ENCODE peak calls at places on chromosomes 6 and 20, in five cellular contexts. O is mesenchymal stem cell, K is H9, H is IMR-90, T is trophoblast cell. L is an unnamed sample.

GRCh38 chr20:22455259-22455658 is 129.1 kb downstream of the FOXA2 start:
- DNase-seq in O (no peak), H (no peak), K (no peak), T (no peak), L (no peak)

GRCh38 chr6:12291083-12291784 is 1.1 kb downstream of the EDN1 start:
- DNase-seq in K (no peak), T (no peak), H (no peak), O (no peak), L (peak; percentile 40)

GRCh38 chr6:87155920-87156600 is 695 bp downstream of the ZNF292 start:
- DNase-seq in T (peak; percentile 47), K (peak; percentile 71), H (peak; percentile 46), O (peak; percentile 78), L (peak; percentile 85)

GRCh38 chr20:46192376-46192944 is 74.3 kb downstream of the CD40 start:
- DNase-seq in H (no peak), T (no peak), O (no peak), K (no peak), L (no peak)

GRCh38 chr6:80254716-80255115 is 148.2 kb downstream of the BCKDHB start:
- DNase-seq in K (no peak), H (no peak), T (no peak), O (no peak), L (no peak)

GRCh38 chr6:55874309-55874708 is 1.1 kb downstream of the BMP5 start:
- DNase-seq in O (no peak), K (no peak), H (no peak), T (no peak), L (no peak)

GRCh38 chr6:157054531-157054979 is 268.8 kb downstream of the TMEM242 start:
- DNase-seq in O (no peak), T (no peak), K (no peak), H (no peak), L (no peak)

GRCh38 chr6:41228088-41228487 is at the start of gene TREML4:
- DNase-seq in H (no peak), K (no peak), T (no peak), O (no peak), L (no peak)

GRCh38 chr20:50435397-50436051 is 74.7 kb upstream of the PTPN1 start:
- DNase-seq in H (no peak), K (no peak), O (no peak), T (no peak), L (no peak)

GRCh38 chr6:6091608-6092002 is 84.9 kb upstream of the NRN1 start:
- DNase-seq in T (no peak), H (no peak), O (no peak), K (no peak), L (no peak)

GRCh38 chr6:39887692-39888450 is 46.4 kb downstream of the MOCS1 start:
- DNase-seq in K (no peak), H (peak; percentile 95), T (peak; percentile 62), O (peak; percentile 96), L (no peak)

GRCh38 chr6:169046483-169047192 is 207.0 kb downstream of the THBS2 start:
- DNase-seq in H (peak; percentile 56), T (no peak), K (no peak), O (no peak), L (no peak)

GRCh38 chr20:44787299-44787698 is 23.0 kb downstream of the RIMS4 start:
- DNase-seq in K (no peak), T (no peak), H (no peak), O (no peak), L (no peak)

GRCh38 chr6:3294921-3295871 is 36.4 kb downstream of the PSMG4 start:
- DNase-seq in T (no peak), K (no peak), O (no peak), H (no peak), L (no peak)

GRCh38 chr20:14418441-14418840 is 81.0 kb upstream of the FLRT3 start:
- DNase-seq in K (no peak), H (no peak), T (no peak), O (no peak), L (no peak)

GRCh38 chr6:24537082-24537699 is 42.4 kb downstream of the ALDH5A1 start:
- DNase-seq in H (no peak), T (no peak), O (no peak), K (no peak), L (no peak)

GRCh38 chr6:170185175-170185970 is 105.5 kb downstream of the DLL1 start:
- DNase-seq in T (no peak), H (no peak), O (no peak), K (no peak), L (no peak)

GRCh38 chr6:130775421-130776012 is 51.7 kb upstream of the SMLR1 start:
- DNase-seq in K (no peak), H (peak; percentile 22), T (no peak), O (no peak), L (no peak)

GRCh38 chr6:20211941-20212391 is 303 bp downstream of the MBOAT1 start:
- DNase-seq in T (peak; percentile 51), O (peak; percentile 72), H (no peak), K (peak; percentile 62), L (no peak)

GRCh38 chr20:10347066-10347465 is 87.0 kb downstream of the MKKS start:
- DNase-seq in O (no peak), T (no peak), K (no peak), H (no peak), L (no peak)

GRCh38 chr20:10350188-10350842 is 83.7 kb downstream of the MKKS start:
- DNase-seq in K (no peak), T (no peak), H (no peak), O (no peak), L (no peak)

GRCh38 chr20:10347481-10347880 is 86.5 kb downstream of the MKKS start:
- DNase-seq in O (no peak), T (no peak), H (no peak), K (no peak), L (no peak)

GRCh38 chr20:10352934-10353866 is 80.8 kb downstream of the MKKS start:
- DNase-seq in T (peak; percentile 3), O (peak; percentile 11), H (no peak), K (no peak), L (no peak)

DNA sequence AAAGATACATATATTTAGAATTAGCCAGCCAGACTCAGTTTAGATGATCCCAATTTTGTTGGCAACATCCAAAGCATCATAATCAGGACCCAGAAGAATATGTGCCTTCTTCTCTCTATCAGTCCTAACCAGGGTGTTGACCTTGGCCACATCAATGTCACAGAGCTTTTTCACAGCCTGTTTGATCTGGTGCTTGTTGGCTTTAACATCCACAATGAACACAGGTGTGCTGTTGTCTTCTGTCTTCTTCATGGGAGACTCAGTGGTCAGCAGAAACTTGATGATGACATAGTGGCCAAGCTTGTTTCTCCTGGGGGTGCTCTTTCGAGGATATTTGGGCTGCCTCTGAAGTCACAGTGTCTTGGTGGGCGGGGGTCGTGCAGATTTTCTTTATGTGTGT is 84.9 kb downstream of the MKKS start:
- DNase-seq in K (no peak), T (no peak), H (no peak), O (no peak), L (no peak)
- H2BK5ac ChIP-seq in K (no peak overlapping the region), T (no peak overlapping the region), H (no peak overlapping the region), O (no peak overlapping the region), L (no peak overlapping the region)

GRCh38 chr6:75349262-75349984 is 64.8 kb upstream of the TMEM30A start:
- DNase-seq in O (peak; percentile 42), K (peak; percentile 60), H (peak; percentile 13), T (peak; percentile 32), L (peak; percentile 68)
- H2AFZ ChIP-seq in O (peak overlapping the region; percentile 63), K (peak overlapping the region; percentile 89), H (peak overlapping the region; percentile 86), T (no peak overlapping the region), L (peak overlapping the region; percentile 91)

DNA sequence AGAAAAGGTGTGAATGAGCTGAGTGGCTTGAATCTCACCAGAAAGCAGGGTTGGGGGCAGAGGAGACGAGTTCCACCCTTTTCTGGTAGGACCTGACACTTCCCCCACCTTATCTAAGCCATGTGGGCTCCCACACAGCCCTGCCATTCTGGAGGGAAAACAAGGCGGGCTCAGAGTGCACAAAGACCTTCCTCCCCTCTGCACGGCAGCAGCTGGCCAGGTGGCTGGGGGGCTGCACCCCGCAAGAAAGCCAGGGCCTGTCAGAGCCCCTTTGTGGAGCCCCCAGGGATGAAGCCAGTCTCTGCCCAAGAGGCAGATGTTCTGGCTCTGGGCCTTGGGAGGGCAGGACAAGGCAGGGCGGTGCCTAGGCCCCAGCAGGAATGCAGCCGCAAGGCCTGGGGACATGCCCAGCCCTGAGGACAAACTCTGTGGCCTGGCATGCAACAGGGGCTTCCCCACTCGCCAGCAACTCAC is 48.4 kb upstream of the DSN1 start:
- DNase-seq in K (no peak), H (no peak), T (peak; percentile 79), O (no peak), L (no peak)
- H2BK5ac ChIP-seq in K (no peak overlapping the region), H (no peak overlapping the region), T (no peak overlapping the region), O (no peak overlapping the region), L (peak overlapping the region; percentile 11)

DNA sequence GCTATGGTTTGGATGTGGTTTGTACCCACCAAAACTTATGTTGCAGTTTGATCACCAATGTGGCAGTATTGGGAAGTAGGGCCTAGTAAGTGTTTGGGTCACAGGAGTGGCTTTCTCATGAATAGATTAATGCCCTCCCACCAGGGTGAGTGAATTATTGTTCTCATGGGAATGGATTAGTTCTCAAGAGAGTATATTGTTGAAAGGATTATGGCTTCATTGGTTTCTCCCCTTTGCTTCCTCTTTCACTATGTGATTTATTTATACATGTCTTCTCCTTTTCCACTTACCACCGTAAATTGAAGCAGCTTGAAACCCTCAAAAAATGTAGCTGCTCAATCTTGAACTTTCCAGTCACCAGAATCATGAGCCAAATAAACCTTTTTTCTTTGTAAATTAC is 10.8 kb downstream of the UFL1 start:
- DNase-seq in T (no peak), H (no peak), O (no peak), K (no peak), L (no peak)
- H2AFZ ChIP-seq in T (no peak overlapping the region), H (no peak overlapping the region), O (no peak overlapping the region), K (no peak overlapping the region), L (no peak overlapping the region)

GRCh38 chr6:111661541-111662041 is 55.9 kb upstream of the TRAF3IP2 start:
- DNase-seq in T (no peak), O (no peak), K (peak; percentile 80), H (no peak), L (no peak)
- H2BK5ac ChIP-seq in T (no peak overlapping the region), O (no peak overlapping the region), K (no peak overlapping the region), H (no peak overlapping the region), L (no peak overlapping the region)

GRCh38 chr6:29493261-29493660 is 5.5 kb upstream of the MAS1L start:
- DNase-seq in T (no peak), O (no peak), H (no peak), K (no peak), L (no peak)
- H2AFZ ChIP-seq in T (no peak overlapping the region), O (no peak overlapping the region), H (no peak overlapping the region), K (no peak overlapping the region), L (no peak overlapping the region)

DNA sequence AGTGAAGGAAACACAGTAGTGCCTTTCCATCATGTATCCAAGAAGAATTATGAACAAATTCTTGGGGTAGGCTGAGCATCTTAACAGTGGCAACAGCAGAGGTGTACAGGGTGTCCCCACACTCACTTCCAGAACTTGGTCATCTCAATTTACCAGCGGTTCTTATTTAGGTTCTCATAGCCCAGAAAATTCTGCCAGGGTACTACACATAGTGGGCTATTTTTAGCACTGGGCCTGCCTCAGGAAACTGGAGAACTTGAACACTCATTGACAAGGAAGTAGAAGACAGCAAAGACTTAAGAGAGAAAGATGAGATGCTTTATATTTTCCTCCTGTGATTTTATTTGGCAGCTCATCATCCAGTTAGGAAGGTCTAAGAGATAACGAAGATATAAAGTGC is 71.8 kb upstream of the PHIP start:
- DNase-seq in H (no peak), K (no peak), O (no peak), T (no peak), L (no peak)
- H2BK5ac ChIP-seq in H (no peak overlapping the region), K (no peak overlapping the region), O (no peak overlapping the region), T (no peak overlapping the region), L (no peak overlapping the region)